ENCODE peak calls at places on chromosomes 6 and 20, in six cellular contexts. One of them, this sample, is unnamed.

GRCh38 chr20:32111763-32112162 is 2.2 kb downstream of the TM9SF4 start:
- DNase-seq in tibial artery: peak; percentile 30
- DNase-seq in SJSA1: no peak
- DNase-seq in coronary artery: no peak
- DNase-seq in fibroblast of lung: no peak
- DNase-seq in OCI-LY7: no peak
- DNase-seq in this sample: no peak

GRCh38 chr6:142380626-142381025 is 78.8 kb downstream of the ADGRG6 start:
- DNase-seq in OCI-LY7: no peak
- DNase-seq in tibial artery: peak; percentile 65
- DNase-seq in SJSA1: no peak
- DNase-seq in coronary artery: no peak
- DNase-seq in fibroblast of lung: no peak
- DNase-seq in this sample: no peak

GRCh38 chr6:48429610-48430009 is 318.6 kb upstream of the PTCHD4 start:
- DNase-seq in OCI-LY7: no peak
- DNase-seq in fibroblast of lung: no peak
- DNase-seq in coronary artery: no peak
- DNase-seq in tibial artery: no peak
- DNase-seq in SJSA1: no peak
- DNase-seq in this sample: no peak

GRCh38 chr20:45230631-45231030 is 9.5 kb downstream of the SEMG2 start:
- DNase-seq in fibroblast of lung: no peak
- DNase-seq in tibial artery: no peak
- DNase-seq in SJSA1: no peak
- DNase-seq in coronary artery: no peak
- DNase-seq in OCI-LY7: no peak
- DNase-seq in this sample: no peak

GRCh38 chr20:61963885-61964674 is 101.6 kb downstream of the TAF4 start:
- DNase-seq in fibroblast of lung: no peak
- DNase-seq in SJSA1: no peak
- DNase-seq in tibial artery: no peak
- DNase-seq in OCI-LY7: no peak
- DNase-seq in coronary artery: no peak
- DNase-seq in this sample: no peak

GRCh38 chr6:31203345-31203979 is 33.0 kb upstream of the POU5F1 start:
- DNase-seq in SJSA1: peak; percentile 67
- DNase-seq in OCI-LY7: peak; percentile 74
- DNase-seq in fibroblast of lung: peak; percentile 80
- DNase-seq in coronary artery: no peak
- DNase-seq in tibial artery: no peak
- DNase-seq in this sample: peak; percentile 54

GRCh38 chr6:170028629-170029345 is 262.1 kb downstream of the DLL1 start:
- DNase-seq in tibial artery: peak; percentile 14
- DNase-seq in OCI-LY7: no peak
- DNase-seq in fibroblast of lung: no peak
- DNase-seq in SJSA1: peak; percentile 30
- DNase-seq in coronary artery: peak; percentile 61
- DNase-seq in this sample: no peak

GRCh38 chr20:46605978-46606816 is 45.1 kb downstream of the SLC13A3 start:
- DNase-seq in coronary artery: no peak
- DNase-seq in tibial artery: no peak
- DNase-seq in fibroblast of lung: no peak
- DNase-seq in OCI-LY7: no peak
- DNase-seq in SJSA1: no peak
- DNase-seq in this sample: no peak

GRCh38 chr20:48425776-48426175 is 402.0 kb downstream of the PREX1 start:
- DNase-seq in coronary artery: no peak
- DNase-seq in OCI-LY7: no peak
- DNase-seq in SJSA1: no peak
- DNase-seq in tibial artery: no peak
- DNase-seq in fibroblast of lung: no peak
- DNase-seq in this sample: no peak

GRCh38 chr20:16569218-16570153 is 3.8 kb downstream of the KIF16B start:
- DNase-seq in OCI-LY7: no peak
- DNase-seq in SJSA1: no peak
- DNase-seq in coronary artery: no peak
- DNase-seq in tibial artery: no peak
- DNase-seq in fibroblast of lung: no peak
- DNase-seq in this sample: no peak

GRCh38 chr6:107046316-107046715 is 18.3 kb downstream of the MTRES1 start:
- DNase-seq in SJSA1: no peak
- DNase-seq in tibial artery: no peak
- DNase-seq in fibroblast of lung: no peak
- DNase-seq in OCI-LY7: no peak
- DNase-seq in coronary artery: no peak
- DNase-seq in this sample: no peak

GRCh38 chr20:40682104-40683045 is 6.7 kb downstream of the MAFB start:
- DNase-seq in tibial artery: no peak
- DNase-seq in SJSA1: no peak
- DNase-seq in coronary artery: no peak
- DNase-seq in OCI-LY7: no peak
- DNase-seq in fibroblast of lung: no peak
- DNase-seq in this sample: no peak

GRCh38 chr6:2948228-2949025 is 22.9 kb downstream of the SERPINB6 start:
- DNase-seq in SJSA1: peak; percentile 26
- DNase-seq in fibroblast of lung: no peak
- DNase-seq in OCI-LY7: no peak
- DNase-seq in coronary artery: no peak
- DNase-seq in tibial artery: no peak
- DNase-seq in this sample: no peak

GRCh38 chr6:161836643-161837448 is 563.0 kb upstream of the AGPAT4 start:
- DNase-seq in coronary artery: no peak
- DNase-seq in tibial artery: no peak
- DNase-seq in SJSA1: no peak
- DNase-seq in fibroblast of lung: peak; percentile 31
- DNase-seq in OCI-LY7: no peak
- DNase-seq in this sample: no peak

GRCh38 chr6:43464337-43464736 is 9.0 kb upstream of the DLK2 start:
- DNase-seq in fibroblast of lung: no peak
- DNase-seq in SJSA1: no peak
- DNase-seq in OCI-LY7: no peak
- DNase-seq in tibial artery: no peak
- DNase-seq in coronary artery: no peak
- DNase-seq in this sample: no peak

GRCh38 chr6:47455533-47456209 is 21.9 kb upstream of the CD2AP start:
- DNase-seq in tibial artery: no peak
- DNase-seq in SJSA1: no peak
- DNase-seq in OCI-LY7: no peak
- DNase-seq in fibroblast of lung: peak; percentile 9
- DNase-seq in coronary artery: no peak
- DNase-seq in this sample: no peak

GRCh38 chr6:157045831-157046454 is 268.8 kb downstream of the ARID1B start:
- DNase-seq in SJSA1: peak; percentile 55
- DNase-seq in coronary artery: no peak
- DNase-seq in fibroblast of lung: peak; percentile 82
- DNase-seq in OCI-LY7: no peak
- DNase-seq in tibial artery: no peak
- DNase-seq in this sample: no peak

GRCh38 chr20:10453241-10453640 is 18.1 kb downstream of the SLX4IP start:
- DNase-seq in SJSA1: no peak
- DNase-seq in fibroblast of lung: no peak
- DNase-seq in OCI-LY7: peak; percentile 67
- DNase-seq in tibial artery: no peak
- DNase-seq in coronary artery: no peak
- DNase-seq in this sample: peak; percentile 97

GRCh38 chr6:116840091-116840490 is 11.2 kb upstream of the GPRC6A start:
- DNase-seq in fibroblast of lung: peak; percentile 75
- DNase-seq in coronary artery: no peak
- DNase-seq in OCI-LY7: no peak
- DNase-seq in SJSA1: no peak
- DNase-seq in tibial artery: no peak
- DNase-seq in this sample: no peak

GRCh38 chr6:79431469-79431868 is 105.8 kb downstream of the LCA5 start:
- DNase-seq in coronary artery: no peak
- DNase-seq in SJSA1: no peak
- DNase-seq in fibroblast of lung: no peak
- DNase-seq in OCI-LY7: no peak
- DNase-seq in tibial artery: no peak
- DNase-seq in this sample: no peak

GRCh38 chr20:8132015-8132631 is at the start of gene PLCB1:
- DNase-seq in OCI-LY7: peak; percentile 91
- DNase-seq in SJSA1: peak; percentile 81
- DNase-seq in coronary artery: peak; percentile 87
- DNase-seq in fibroblast of lung: peak; percentile 72
- DNase-seq in tibial artery: peak; percentile 73
- DNase-seq in this sample: peak; percentile 81

GRCh38 chr20:8130840-8131526 is 1.1 kb upstream of the PLCB1 start:
- DNase-seq in tibial artery: no peak
- DNase-seq in coronary artery: no peak
- DNase-seq in SJSA1: no peak
- DNase-seq in OCI-LY7: no peak
- DNase-seq in fibroblast of lung: no peak
- DNase-seq in this sample: no peak

GRCh38 chr20:8132632-8133587 is 844 bp downstream of the PLCB1 start:
- DNase-seq in OCI-LY7: peak; percentile 51
- DNase-seq in SJSA1: no peak
- DNase-seq in tibial artery: peak; percentile 27
- DNase-seq in coronary artery: peak; percentile 77
- DNase-seq in fibroblast of lung: peak; percentile 40
- DNase-seq in this sample: no peak

GRCh38 chr20:8131598-8132014 is 460 bp upstream of the PLCB1 start:
- DNase-seq in fibroblast of lung: peak; percentile 44
- DNase-seq in SJSA1: no peak
- DNase-seq in coronary artery: no peak
- DNase-seq in tibial artery: peak; percentile 21
- DNase-seq in OCI-LY7: no peak
- DNase-seq in this sample: no peak

DNA sequence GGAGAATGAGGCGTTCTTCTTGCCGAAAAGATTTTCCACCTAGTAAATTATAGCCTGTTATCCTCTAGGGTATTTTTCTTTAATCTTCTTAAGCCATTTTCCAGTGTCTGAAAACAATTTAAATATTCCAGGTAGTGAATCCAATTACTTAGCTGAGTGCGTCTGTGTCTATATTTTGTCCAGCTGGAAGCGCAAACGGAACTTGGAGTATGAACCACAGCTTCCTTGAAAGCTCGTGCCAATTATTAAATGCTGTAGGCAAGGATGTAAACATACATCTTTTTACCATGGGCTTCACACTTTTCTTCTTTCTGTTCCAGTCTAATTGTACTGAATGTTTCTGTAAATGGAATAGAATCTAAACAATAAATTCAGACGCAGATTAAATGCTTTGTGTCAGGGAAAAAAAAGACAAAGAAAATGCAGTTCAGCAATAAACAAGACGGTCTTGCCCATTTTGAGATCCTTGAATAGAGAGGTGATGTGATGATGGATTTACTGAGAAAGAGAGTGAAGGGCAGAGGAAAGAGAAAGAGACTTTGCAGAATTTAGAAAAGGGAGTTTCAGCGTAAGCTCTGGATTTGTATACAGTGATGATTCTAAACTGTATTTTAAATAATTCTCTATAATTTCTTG is 1.9 kb downstream of the PLCB1 start:
- DNase-seq in fibroblast of lung: no peak
- DNase-seq in SJSA1: no peak
- DNase-seq in OCI-LY7: no peak
- DNase-seq in tibial artery: no peak
- DNase-seq in coronary artery: no peak
- DNase-seq in this sample: no peak
- H3K4me3 ChIP-seq in fibroblast of lung: peak overlapping the region; percentile 81
- H3K4me3 ChIP-seq in SJSA1: no peak overlapping the region
- H3K4me3 ChIP-seq in OCI-LY7: peak overlapping the region; percentile 76
- H3K4me3 ChIP-seq in tibial artery: no peak overlapping the region
- H3K4me3 ChIP-seq in coronary artery: peak overlapping the region; percentile 86
- H3K4me3 ChIP-seq in this sample: no peak overlapping the region

GRCh38 chr6:168374541-168375071 is 55.0 kb upstream of the DACT2 start:
- DNase-seq in coronary artery: no peak
- DNase-seq in tibial artery: peak; percentile 14
- DNase-seq in OCI-LY7: no peak
- DNase-seq in SJSA1: no peak
- DNase-seq in fibroblast of lung: no peak
- DNase-seq in this sample: no peak

GRCh38 chr6:168376120-168376519 is 56.5 kb upstream of the DACT2 start:
- DNase-seq in fibroblast of lung: no peak
- DNase-seq in tibial artery: peak; percentile 5
- DNase-seq in OCI-LY7: no peak
- DNase-seq in SJSA1: no peak
- DNase-seq in coronary artery: no peak
- DNase-seq in this sample: no peak

GRCh38 chr6:168377856-168378832 is 58.6 kb upstream of the DACT2 start:
- DNase-seq in SJSA1: no peak
- DNase-seq in tibial artery: peak; percentile 16
- DNase-seq in coronary artery: no peak
- DNase-seq in OCI-LY7: no peak
- DNase-seq in fibroblast of lung: no peak
- DNase-seq in this sample: no peak

GRCh38 chr6:168376811-168377480 is 57.4 kb upstream of the DACT2 start:
- DNase-seq in fibroblast of lung: no peak
- DNase-seq in OCI-LY7: no peak
- DNase-seq in tibial artery: peak; percentile 11
- DNase-seq in SJSA1: no peak
- DNase-seq in coronary artery: no peak
- DNase-seq in this sample: no peak

GRCh38 chr6:168377481-168377850 is 57.9 kb upstream of the DACT2 start:
- DNase-seq in coronary artery: no peak
- DNase-seq in OCI-LY7: no peak
- DNase-seq in fibroblast of lung: no peak
- DNase-seq in SJSA1: no peak
- DNase-seq in tibial artery: peak; percentile 20
- DNase-seq in this sample: no peak
- H3K4me3 ChIP-seq in coronary artery: peak overlapping the region; percentile 29
- H3K4me3 ChIP-seq in OCI-LY7: no peak overlapping the region
- H3K4me3 ChIP-seq in fibroblast of lung: no peak overlapping the region
- H3K4me3 ChIP-seq in SJSA1: no peak overlapping the region
- H3K4me3 ChIP-seq in tibial artery: peak overlapping the region; percentile 4
- H3K4me3 ChIP-seq in this sample: no peak overlapping the region

DNA sequence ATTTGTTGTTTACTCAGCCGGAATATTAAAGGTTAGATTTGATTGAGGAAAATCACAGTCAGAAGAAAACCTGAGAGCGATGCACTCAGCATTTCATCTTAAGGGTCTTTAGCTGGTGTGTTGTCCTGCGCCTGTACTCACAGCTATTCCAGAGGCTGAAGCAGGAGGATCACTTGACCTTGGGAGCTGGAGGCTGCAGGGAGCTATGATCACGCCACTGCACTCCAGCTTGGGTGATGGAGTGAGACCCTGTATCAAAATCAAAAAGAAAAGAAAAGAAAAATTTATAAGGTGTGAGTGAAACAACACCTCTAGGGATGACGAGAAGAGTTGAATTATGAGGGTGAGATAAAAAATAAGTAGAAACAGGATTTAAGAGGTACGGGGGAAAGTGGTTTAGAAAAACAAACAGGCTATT is 165.0 kb downstream of the TRIM27 start:
- DNase-seq in coronary artery: no peak
- DNase-seq in OCI-LY7: no peak
- DNase-seq in fibroblast of lung: no peak
- DNase-seq in SJSA1: no peak
- DNase-seq in tibial artery: no peak
- DNase-seq in this sample: no peak
- H3K4me3 ChIP-seq in coronary artery: no peak overlapping the region
- H3K4me3 ChIP-seq in OCI-LY7: peak overlapping the region; percentile 36
- H3K4me3 ChIP-seq in fibroblast of lung: no peak overlapping the region
- H3K4me3 ChIP-seq in SJSA1: no peak overlapping the region
- H3K4me3 ChIP-seq in tibial artery: no peak overlapping the region
- H3K4me3 ChIP-seq in this sample: peak overlapping the region; percentile 33

DNA sequence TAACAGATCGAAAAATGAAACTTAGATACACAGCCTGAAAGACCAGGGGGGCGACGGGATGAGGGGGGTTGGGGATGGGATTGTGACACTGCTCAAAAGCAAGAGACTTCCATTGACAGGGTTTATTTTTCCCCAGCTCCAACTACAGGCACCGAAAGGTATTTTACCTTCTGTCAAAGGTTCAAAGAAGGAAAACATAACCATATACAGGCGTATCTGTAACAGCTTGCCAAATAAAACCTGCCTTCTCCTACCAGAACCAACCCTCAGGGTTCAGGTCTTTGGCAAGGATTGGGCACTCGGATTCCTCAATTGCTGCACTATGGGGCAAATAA is 1.3 kb downstream of the EPHA7 start:
- DNase-seq in fibroblast of lung: no peak
- DNase-seq in SJSA1: no peak
- DNase-seq in OCI-LY7: no peak
- DNase-seq in coronary artery: no peak
- DNase-seq in tibial artery: no peak
- DNase-seq in this sample: no peak
- H3K4me3 ChIP-seq in fibroblast of lung: peak overlapping the region; percentile 45
- H3K4me3 ChIP-seq in SJSA1: no peak overlapping the region
- H3K4me3 ChIP-seq in OCI-LY7: no peak overlapping the region
- H3K4me3 ChIP-seq in coronary artery: peak overlapping the region; percentile 73
- H3K4me3 ChIP-seq in tibial artery: peak overlapping the region; percentile 49
- H3K4me3 ChIP-seq in this sample: no peak overlapping the region